ENCODE peak calls at places on chromosomes 7 and 10, in four cellular contexts. N is GM12878, S is HepG2, D is K562. E is an unnamed sample.

GRCh38 chr10:98193030-98193429 is 58.6 kb downstream of the R3HCC1L start:
- DNase-seq in D (no peak), N (no peak), S (no peak), E (no peak)

GRCh38 chr7:140033779-140034363 is 28.9 kb downstream of the PARP12 start:
- DNase-seq in N (no peak), S (no peak), D (no peak), E (no peak)

GRCh38 chr7:27215356-27215755 is 15.5 kb upstream of the HOXA13 start:
- DNase-seq in D (no peak), N (no peak), S (no peak), E (no peak)

GRCh38 chr10:101597036-101597435 is 8.9 kb downstream of the DPCD start:
- DNase-seq in D (no peak), S (no peak), N (no peak), E (no peak)

GRCh38 chr10:35909291-35909690 is 267.2 kb upstream of the FZD8 start:
- DNase-seq in N (no peak), D (no peak), S (no peak), E (no peak)

GRCh38 chr7:139777304-139777890 is 401 bp downstream of the HIPK2 start:
- DNase-seq in S (no peak), N (no peak), D (peak; percentile 75), E (peak; percentile 75)

GRCh38 chr7:29865526-29865925 is 59.2 kb downstream of the WIPF3 start:
- DNase-seq in S (peak; percentile 15), D (no peak), N (no peak), E (no peak)

GRCh38 chr7:115299379-115300038 is 377.6 kb downstream of the MDFIC start:
- DNase-seq in S (no peak), D (no peak), N (no peak), E (no peak)

GRCh38 chr7:144787127-144787526 is 48.7 kb downstream of the TPK1 start:
- DNase-seq in D (no peak), S (no peak), N (no peak), E (no peak)

GRCh38 chr7:727104-727805 is at the start of gene PRKAR1B:
- DNase-seq in S (no peak), N (no peak), D (peak; percentile 91), E (peak; percentile 22)

GRCh38 chr7:80466638-80467037 is 45.2 kb downstream of the GNAT3 start:
- DNase-seq in N (no peak), D (no peak), S (no peak), E (no peak)

GRCh38 chr7:50962962-50963374 is 180.3 kb upstream of the GRB10 start:
- DNase-seq in S (peak; percentile 41), D (peak; percentile 58), N (no peak), E (peak; percentile 28)

GRCh38 chr7:24406818-24407226 is 122.8 kb downstream of the NPY start:
- DNase-seq in S (no peak), N (no peak), D (no peak), E (no peak)

GRCh38 chr7:32244806-32245345 is 174.7 kb upstream of the PDE1C start:
- DNase-seq in D (no peak), S (no peak), N (no peak), E (no peak)
- TF ChIP-seq SP1 in D (no peak), S (no peak), N (no peak), E (no peak)

GRCh38 chr10:72221278-72221677 is 5.2 kb upstream of the ASCC1 start:
- DNase-seq in S (no peak), N (no peak), D (no peak), E (no peak)

GRCh38 chr10:72220637-72221036 is 4.6 kb upstream of the ASCC1 start:
- DNase-seq in D (no peak), S (no peak), N (no peak), E (no peak)

GRCh38 chr10:72226418-72227027 is 10.4 kb upstream of the ASCC1 start:
- DNase-seq in D (no peak), S (no peak), N (no peak), E (no peak)

GRCh38 chr10:72227826-72228225 is 11.8 kb upstream of the ASCC1 start:
- DNase-seq in D (no peak), S (no peak), N (no peak), E (no peak)

GRCh38 chr10:72223743-72224101 is 7.6 kb upstream of the ASCC1 start:
- DNase-seq in D (no peak), N (no peak), S (no peak), E (no peak)
- TF ChIP-seq FOXK2 in D (no peak), N (no peak), S (no peak), E (no peak)

GRCh38 chr10:121080324-121080807 is 229.2 kb downstream of the WDR11 start:
- DNase-seq in D (no peak), S (no peak), N (no peak), E (peak; percentile 50)
- TF ChIP-seq SP1 in D (no peak), S (no peak), N (no peak), E (no peak)

GRCh38 chr7:12730523-12730922 is 43.1 kb downstream of the ARL4A start:
- DNase-seq in N (no peak), S (no peak), D (no peak), E (no peak)

GRCh38 chr7:12729112-12729511 is 41.7 kb downstream of the ARL4A start:
- DNase-seq in D (peak; percentile 80), S (peak; percentile 18), N (no peak), E (peak; percentile 52)

GRCh38 chr7:12731775-12732174 is 44.3 kb downstream of the ARL4A start:
- DNase-seq in D (peak; percentile 46), S (no peak), N (no peak), E (no peak)

GRCh38 chr7:12731214-12731656 is 43.8 kb downstream of the ARL4A start:
- DNase-seq in D (no peak), N (no peak), S (no peak), E (no peak)

GRCh38 chr7:12732428-12732827 is 45.0 kb downstream of the ARL4A start:
- DNase-seq in N (no peak), D (no peak), S (no peak), E (no peak)
- TF ChIP-seq FOXK2 in N (no peak), D (no peak), S (no peak), E (no peak)

GRCh38 chr10:31721166-31721565 is 207.5 kb downstream of the ARHGAP12 start:
- DNase-seq in D (no peak), N (no peak), S (no peak), E (no peak)
- TF ChIP-seq SP1 in D (no peak), N (no peak), S (no peak), E (no peak)

GRCh38 chr10:99233680-99234018 is 2.0 kb downstream of the HPSE2 start:
- DNase-seq in S (no peak), D (no peak), N (no peak), E (no peak)
- TF ChIP-seq FOXK2 in S (no peak), D (no peak), N (no peak), E (no peak)

GRCh38 chr10:93438796-93439253 is 43.3 kb downstream of the MYOF start:
- DNase-seq in S (no peak), D (no peak), N (no peak), E (peak; percentile 74)
- TF ChIP-seq SP1 in S (no peak), D (no peak), N (no peak), E (no peak)

GRCh38 chr7:92693519-92693918 is 103.3 kb upstream of the FAM133B start:
- DNase-seq in S (no peak), D (no peak), N (no peak), E (no peak)

GRCh38 chr7:92694211-92694610 is 104.0 kb upstream of the FAM133B start:
- DNase-seq in D (no peak), N (no peak), S (no peak), E (no peak)

GRCh38 chr7:92696584-92696983 is 106.4 kb upstream of the FAM133B start:
- DNase-seq in D (no peak), S (no peak), N (no peak), E (no peak)

GRCh38 chr7:92695308-92696261 is 105.4 kb upstream of the FAM133B start:
- DNase-seq in N (no peak), S (peak; percentile 99), D (no peak), E (peak; percentile 49)

DNA sequence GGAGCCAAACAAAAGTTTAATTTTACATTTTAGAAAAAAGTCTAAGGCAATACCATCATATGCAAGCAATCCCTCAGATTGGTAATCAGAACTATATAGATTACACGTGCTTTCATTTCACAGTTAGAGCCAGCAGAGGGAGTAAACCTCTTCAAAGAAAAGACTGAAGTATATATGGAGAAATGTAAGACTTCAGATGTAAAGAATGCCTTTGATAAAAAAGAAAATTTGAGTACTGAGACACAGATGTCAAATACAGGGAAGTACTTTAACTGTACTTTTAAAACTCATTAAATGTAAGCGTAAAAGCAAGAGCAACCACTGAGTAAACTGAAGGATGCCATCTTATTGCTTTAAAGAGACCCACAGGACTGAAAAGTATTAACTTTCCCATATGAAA is 101.4 kb upstream of the FAM133B start:
- DNase-seq in D (peak; percentile 26), N (peak; percentile 37), S (peak; percentile 68), E (peak; percentile 20)
- TF ChIP-seq FOXK2 in D (no peak), N (no peak), S (no peak), E (no peak)